ENCODE peak calls at places on chromosome 12, in seven cellular contexts. E is left ventricle myocardium inferior; G is Panc1; H is endothelial cell of umbilical vein; U is thoracic aorta; C is CD4-positive, alpha-beta memory T cell; W is aorta. S is an unnamed sample.

GRCh38 chr12:48680861-48681260 is 1.2 kb downstream of the KANSL2 start:
- DNase-seq in H (no peak), G (no peak), U (no peak), E (no peak), C (no peak), W (no peak), S (no peak)

GRCh38 chr12:93802698-93803097 is 125.5 kb downstream of the CRADD start:
- DNase-seq in E (no peak), W (no peak), U (no peak), C (no peak), G (no peak), H (no peak), S (no peak)

GRCh38 chr12:6141048-6141447 is 16.6 kb upstream of the VWF start:
- DNase-seq in W (peak; percentile 70), C (no peak), G (no peak), U (no peak), H (peak; percentile 85), E (no peak), S (no peak)

GRCh38 chr12:14938301-14938700 is at the start of gene ERP27:
- DNase-seq in G (no peak), C (no peak), U (no peak), W (no peak), H (no peak), E (no peak), S (no peak)

GRCh38 chr12:132321321-132322118 is 7.9 kb downstream of the GALNT9 start:
- DNase-seq in U (no peak), W (peak; percentile 39), E (no peak), C (no peak), H (no peak), G (no peak), S (no peak)

GRCh38 chr12:25853696-25854095 is 104.8 kb upstream of the RASSF8 start:
- DNase-seq in U (no peak), C (no peak), H (no peak), G (no peak), W (no peak), E (no peak), S (no peak)

GRCh38 chr12:84763112-84763511 is 149.5 kb downstream of the SLC6A15 start:
- DNase-seq in W (peak; percentile 29), H (no peak), G (no peak), E (no peak), C (no peak), U (no peak), S (no peak)

GRCh38 chr12:102343361-102344121 is 136.8 kb downstream of the IGF1 start:
- DNase-seq in G (no peak), E (no peak), H (peak; percentile 12), U (no peak), C (no peak), W (no peak), S (no peak)

GRCh38 chr12:20269352-20270067 is 98.8 kb upstream of the PDE3A start:
- DNase-seq in G (no peak), H (no peak), U (no peak), C (no peak), W (no peak), E (no peak), S (no peak)

GRCh38 chr12:121184425-121184824 is 25.5 kb upstream of the P2RX4 start:
- DNase-seq in C (no peak), W (no peak), G (no peak), H (no peak), E (no peak), U (no peak), S (no peak)

GRCh38 chr12:33006106-33006505 is 109.5 kb upstream of the PKP2 start:
- DNase-seq in H (no peak), E (no peak), C (no peak), G (no peak), U (no peak), W (no peak), S (no peak)

GRCh38 chr12:60173213-60174170 is 577.7 kb downstream of the SLC16A7 start:
- DNase-seq in E (no peak), H (no peak), U (no peak), G (no peak), W (no peak), C (no peak), S (no peak)

GRCh38 chr12:116513944-116514343 is 45.2 kb upstream of the MAP1LC3B2 start:
- DNase-seq in E (no peak), U (no peak), G (no peak), W (no peak), C (no peak), H (no peak), S (no peak)

GRCh38 chr12:6292606-6293005 is 17.9 kb upstream of the PLEKHG6 start:
- DNase-seq in C (no peak), G (no peak), H (no peak), W (no peak), E (no peak), U (no peak), S (no peak)

DNA sequence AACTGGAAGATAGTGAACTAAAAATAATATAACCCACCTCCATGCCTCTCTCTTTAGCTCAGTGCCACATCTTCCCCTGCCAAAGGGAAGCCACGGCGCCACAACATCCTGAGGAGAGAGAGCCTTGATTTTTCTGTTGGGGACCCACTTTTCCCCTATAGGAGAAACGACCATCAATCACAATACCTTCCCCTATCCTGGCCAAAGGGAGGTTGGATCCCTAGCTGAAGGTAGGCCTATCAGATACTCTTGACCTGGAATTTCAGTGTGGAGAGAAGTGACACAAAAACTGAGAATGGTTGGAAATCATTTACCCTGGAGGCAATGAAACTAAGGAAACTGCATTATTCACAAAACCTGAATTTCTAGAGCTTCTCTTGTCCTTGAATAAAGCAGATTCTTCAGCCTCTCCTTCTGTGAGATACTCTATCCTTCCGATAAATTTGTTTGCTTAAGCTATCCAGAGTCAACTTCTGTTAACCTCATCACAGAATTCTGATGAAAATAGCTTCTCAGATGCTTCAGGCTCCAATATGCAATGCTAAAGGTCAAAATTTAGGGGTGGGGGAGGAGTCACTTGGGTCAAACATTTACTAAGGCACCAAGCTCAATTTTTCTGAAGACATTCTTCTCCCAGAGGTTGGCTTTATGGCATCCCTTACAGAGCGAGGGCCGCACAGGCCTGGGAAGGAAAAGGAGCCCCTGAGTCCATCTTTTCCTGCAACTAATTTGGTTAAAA is 27.0 kb upstream of the DUSP6 start:
- DNase-seq in W (no peak), H (no peak), C (no peak), E (no peak), G (no peak), U (no peak), S (no peak)
- H3K27ac ChIP-seq in W (no peak overlapping the region), H (no peak overlapping the region), C (no peak overlapping the region), E (no peak overlapping the region), G (no peak overlapping the region), U (no peak overlapping the region), S (no peak overlapping the region)

DNA sequence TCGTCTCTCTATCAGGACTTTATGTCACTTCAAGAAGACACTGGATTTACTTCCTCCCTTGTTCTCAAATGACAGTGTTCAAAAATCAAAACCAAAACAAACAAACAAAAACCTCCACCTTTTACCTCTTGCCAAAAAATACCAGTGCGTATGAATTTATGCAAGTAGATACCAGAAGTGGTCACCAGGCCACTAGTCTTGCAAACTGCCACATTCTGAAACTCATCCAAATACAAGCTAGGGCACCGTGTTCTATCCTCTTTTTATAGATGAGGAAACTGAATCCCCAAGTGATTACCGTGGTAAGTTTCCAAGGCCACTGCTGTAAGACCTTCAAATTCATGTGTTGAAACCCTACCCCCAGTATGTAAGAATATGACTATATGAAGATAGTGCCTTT is 343.9 kb upstream of the KITLG start:
- DNase-seq in W (no peak), G (no peak), U (no peak), E (no peak), H (no peak), C (no peak), S (no peak)
- H3K4me1 ChIP-seq in W (no peaks in the 10 kb centered on the region), G (peaks cover 11% of the 10 kb centered on the region), U (peaks cover 7% of the 10 kb centered on the region), E (no peaks in the 10 kb centered on the region), H (peaks cover 22% of the 10 kb centered on the region), C (no peaks in the 10 kb centered on the region), S (no peaks in the 10 kb centered on the region)

GRCh38 chr12:110351119-110351518 is 52.4 kb downstream of the ANAPC7 start:
- DNase-seq in C (no peak), H (no peak), W (no peak), U (no peak), E (no peak), G (no peak), S (no peak)
- H3K27ac ChIP-seq in C (no peak overlapping the region), H (no peak overlapping the region), W (no peak overlapping the region), U (no peak overlapping the region), E (no peak overlapping the region), G (no peak overlapping the region), S (no peak overlapping the region)

GRCh38 chr12:50537538-50537919 is 32.7 kb downstream of the DIP2B start:
- DNase-seq in G (peak; percentile 80), H (no peak), W (no peak), C (no peak), U (no peak), E (no peak), S (no peak)
- H3K4me1 ChIP-seq in G (peaks cover 24% of the 10 kb centered on the region), H (peaks cover 9% of the 10 kb centered on the region), W (no peaks in the 10 kb centered on the region), C (peaks cover 27% of the 10 kb centered on the region), U (no peaks in the 10 kb centered on the region), E (peaks cover 19% of the 10 kb centered on the region), S (no peaks in the 10 kb centered on the region)

GRCh38 chr12:16347391-16348298 is at the start of gene MGST1:
- DNase-seq in G (no peak), H (peak; percentile 67), W (peak; percentile 60), E (peak; percentile 62), C (no peak), U (no peak), S (peak; percentile 60)

GRCh38 chr12:16346931-16347330 is 514 bp upstream of the MGST1 start:
- DNase-seq in E (no peak), W (no peak), C (no peak), H (no peak), G (no peak), U (no peak), S (no peak)

GRCh38 chr12:16348435-16349131 is 1.1 kb downstream of the MGST1 start:
- DNase-seq in W (no peak), E (no peak), U (no peak), G (no peak), C (no peak), H (peak; percentile 21), S (no peak)

GRCh38 chr12:16350682-16351081 is 3.2 kb downstream of the MGST1 start:
- DNase-seq in E (no peak), C (no peak), H (no peak), G (no peak), U (no peak), W (no peak), S (peak; percentile 51)

GRCh38 chr12:16349132-16349463 is 1.7 kb downstream of the MGST1 start:
- DNase-seq in C (no peak), H (peak; percentile 36), U (no peak), G (no peak), E (peak; percentile 66), W (peak; percentile 55), S (peak; percentile 72)
- H3K27ac ChIP-seq in C (no peak overlapping the region), H (peak overlapping the region; percentile 70), U (peak overlapping the region; percentile 57), G (no peak overlapping the region), E (peak overlapping the region; percentile 73), W (no peak overlapping the region), S (no peak overlapping the region)

GRCh38 chr12:64665506-64665905 is 55.2 kb downstream of the RASSF3 start:
- DNase-seq in C (peak; percentile 92), W (no peak), H (peak; percentile 68), U (no peak), E (no peak), G (no peak), S (no peak)
- H3K4me1 ChIP-seq in C (peaks cover 99% of the 10 kb centered on the region), W (peaks cover 5% of the 10 kb centered on the region), H (peaks cover 41% of the 10 kb centered on the region), U (peaks cover 98% of the 10 kb centered on the region), E (peaks cover 76% of the 10 kb centered on the region), G (peaks cover 77% of the 10 kb centered on the region), S (peaks cover 18% of the 10 kb centered on the region)